ENCODE peak calls at places on chromosome 7, in seven cellular contexts. E is mesendoderm, H is IMR-90, S is trophoblast cell, W is H1, A is H9, B is mesenchymal stem cell. P is an unnamed sample.
A peak's percentile ranks its signal among the peaks of the same experiment; 100 is the strongest.

GRCh38 chr7:76356823-76357222 is 2.0 kb downstream of the YWHAG start:
- DNase-seq in E (peak; percentile 63), H (peak; percentile 61), S (peak; percentile 74), W (no peak), A (no peak), B (peak; percentile 69), P (no peak)

GRCh38 chr7:18770852-18771251 is 275.3 kb downstream of the HDAC9 start:
- DNase-seq in E (peak; percentile 88), H (no peak), S (no peak), W (no peak), A (no peak), B (no peak), P (no peak)

GRCh38 chr7:22202141-22202540 is 154.8 kb downstream of the RAPGEF5 start:
- DNase-seq in E (no peak), H (no peak), S (no peak), W (no peak), A (no peak), B (no peak), P (no peak)

GRCh38 chr7:105015631-105015965 is 1.6 kb downstream of the KMT2E start:
- DNase-seq in E (peak; percentile 67), H (peak; percentile 41), S (no peak), W (no peak), A (no peak), B (peak; percentile 60), P (no peak)

GRCh38 chr7:3277604-3278572 is 23.2 kb upstream of the SDK1 start:
- DNase-seq in E (no peak), H (no peak), S (no peak), W (no peak), A (no peak), B (no peak), P (no peak)

GRCh38 chr7:125391921-125392320 is 462.3 kb upstream of the POT1 start:
- DNase-seq in E (no peak), H (no peak), S (no peak), W (no peak), A (no peak), B (peak; percentile 84), P (no peak)

GRCh38 chr7:8176370-8177081 is 85.4 kb downstream of the ICA1 start:
- DNase-seq in E (no peak), H (no peak), S (no peak), W (no peak), A (no peak), B (no peak), P (no peak)

GRCh38 chr7:96833701-96834453 is 124.2 kb upstream of the SEM1 start:
- DNase-seq in E (no peak), H (no peak), S (no peak), W (no peak), A (no peak), B (no peak), P (no peak)

GRCh38 chr7:91185771-91186170 is 78.5 kb upstream of the FZD1 start:
- DNase-seq in E (no peak), H (peak; percentile 80), S (no peak), W (no peak), A (no peak), B (peak; percentile 12), P (no peak)

GRCh38 chr7:151249034-151249731 is 689 bp upstream of the SMARCD3 start:
- DNase-seq in E (no peak), H (peak; percentile 59), S (peak; percentile 27), W (peak; percentile 58), A (no peak), B (peak; percentile 93), P (peak; percentile 37)

GRCh38 chr7:4080954-4081353 is 601.1 kb upstream of the FOXK1 start:
- DNase-seq in E (no peak), H (no peak), S (no peak), W (peak; percentile 38), A (no peak), B (no peak), P (no peak)

GRCh38 chr7:26880852-26881251 is 16.5 kb upstream of the SKAP2 start:
- DNase-seq in E (no peak), H (no peak), S (no peak), W (no peak), A (no peak), B (no peak), P (no peak)
- H3K4ac ChIP-seq in E (no peak overlapping the region), H (no peak overlapping the region), S (no peak overlapping the region), W (no peak overlapping the region), A (no peak overlapping the region), B (no peak overlapping the region), P (no peak overlapping the region)

GRCh38 chr7:25242678-25243077 is 14.4 kb upstream of the NPVF start:
- DNase-seq in E (no peak), H (no peak), S (no peak), W (no peak), A (no peak), B (no peak), P (no peak)
- H3K4ac ChIP-seq in E (no peak overlapping the region), H (no peak overlapping the region), S (no peak overlapping the region), W (no peak overlapping the region), A (no peak overlapping the region), B (no peak overlapping the region), P (no peak overlapping the region)

GRCh38 chr7:43300121-43300520 is 187.7 kb downstream of the HECW1 start:
- DNase-seq in E (no peak), H (no peak), S (no peak), W (no peak), A (no peak), B (no peak), P (no peak)

GRCh38 chr7:43303740-43304241 is 191.3 kb downstream of the HECW1 start:
- DNase-seq in E (no peak), H (peak; percentile 2), S (no peak), W (no peak), A (no peak), B (no peak), P (no peak)

GRCh38 chr7:43298617-43299016 is 186.2 kb downstream of the HECW1 start:
- DNase-seq in E (no peak), H (no peak), S (no peak), W (no peak), A (no peak), B (no peak), P (no peak)

GRCh38 chr7:43302211-43302711 is 189.8 kb downstream of the HECW1 start:
- DNase-seq in E (peak; percentile 31), H (peak; percentile 49), S (no peak), W (no peak), A (peak; percentile 55), B (peak; percentile 59), P (no peak)

GRCh38 chr7:43302773-43303172 is 190.3 kb downstream of the HECW1 start:
- DNase-seq in E (no peak), H (no peak), S (no peak), W (no peak), A (no peak), B (no peak), P (no peak)
- H3K4ac ChIP-seq in E (no peak overlapping the region), H (no peak overlapping the region), S (no peak overlapping the region), W (no peak overlapping the region), A (no peak overlapping the region), B (no peak overlapping the region), P (no peak overlapping the region)

DNA sequence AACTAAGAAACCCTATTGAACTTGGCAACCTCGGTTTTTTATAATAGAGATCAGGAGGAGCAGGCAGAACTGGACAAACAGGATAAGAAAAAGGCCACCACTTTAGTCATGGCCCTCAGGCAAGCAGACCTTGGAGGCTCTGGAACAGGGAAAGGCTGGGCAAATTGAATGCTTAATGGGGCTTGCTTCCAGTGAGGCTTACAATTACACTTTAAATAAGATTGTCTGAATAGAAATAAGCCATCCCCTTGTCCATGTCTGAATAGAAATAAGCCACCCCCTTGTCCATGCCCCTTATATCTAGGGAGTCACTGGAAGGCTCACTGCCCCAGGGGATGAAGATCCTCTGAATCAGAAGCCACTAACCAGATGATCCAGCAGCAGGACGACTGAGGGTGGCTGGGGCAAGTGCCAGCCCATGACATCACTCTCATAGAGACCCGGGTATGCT is 40.6 kb downstream of the AKR1B15 start:
- DNase-seq in E (no peak), H (peak; percentile 17), S (peak; percentile 73), W (no peak), A (no peak), B (peak; percentile 22), P (no peak)
- H3K4ac ChIP-seq in E (no peak overlapping the region), H (no peak overlapping the region), S (no peak overlapping the region), W (no peak overlapping the region), A (no peak overlapping the region), B (no peak overlapping the region), P (no peak overlapping the region)

P was measured in neuronal stem cell.